ENCODE peak calls at places on chromosomes 12 and 14, in four cellular contexts. U is transverse colon, W is psoas muscle, Q is breast epithelium. E is an unnamed sample.

GRCh38 chr14:104353221-104353920 is 215.0 kb downstream of the KIF26A start:
- DNase-seq in Q (no peak), U (peak), W (peak), E (no peak)

GRCh38 chr12:67649165-67650126 is 901 bp downstream of the DYRK2 start:
- DNase-seq in W (peak), U (peak), Q (no peak), E (no peak)

GRCh38 chr12:109736552-109737108 is 23.0 kb downstream of the FAM222A start:
- DNase-seq in W (peak), U (no peak), Q (no peak), E (peak)

GRCh38 chr12:57781241-57781640 is 1.3 kb upstream of the TSFM start:
- DNase-seq in U (no peak), W (no peak), Q (no peak), E (no peak)

GRCh38 chr14:67411820-67412421 is at the start of gene PLEK2:
- DNase-seq in W (peak), Q (peak), U (peak), E (peak)

GRCh38 chr14:101819251-101819990 is 57.9 kb downstream of the PPP2R5C start:
- DNase-seq in Q (no peak), W (no peak), U (peak), E (no peak)

GRCh38 chr14:90815567-90815816 is 738 bp downstream of the TTC7B start:
- DNase-seq in W (no peak), Q (no peak), U (no peak), E (no peak)

GRCh38 chr14:72774894-72775620 is 118.8 kb downstream of the DPF3 start:
- DNase-seq in U (no peak), Q (no peak), W (no peak), E (no peak)

GRCh38 chr14:104285483-104285790 is 147.1 kb downstream of the KIF26A start:
- DNase-seq in U (no peak), W (no peak), Q (no peak), E (no peak)

GRCh38 chr14:63088865-63089264 is 43.6 kb upstream of the KCNH5 start:
- DNase-seq in W (no peak), Q (no peak), U (no peak), E (no peak)

GRCh38 chr14:68232643-68233055 is 413.1 kb downstream of the RAD51B start:
- DNase-seq in Q (no peak), W (no peak), U (peak), E (peak)

GRCh38 chr12:16189849-16190248 is 87.6 kb downstream of the SLC15A5 start:
- DNase-seq in W (no peak), Q (no peak), U (no peak), E (peak)

GRCh38 chr12:15719230-15719629 is 70.0 kb downstream of the EPS8 start:
- DNase-seq in Q (no peak), U (no peak), W (no peak), E (peak)

GRCh38 chr12:115542656-115543055 is 734.8 kb downstream of the MED13L start:
- DNase-seq in W (no peak), U (no peak), Q (peak), E (peak)

GRCh38 chr14:30889244-30889594 is 14.9 kb downstream of the COCH start:
- DNase-seq in Q (no peak), W (no peak), U (no peak), E (no peak)

GRCh38 chr12:59657266-59657665 is 61.4 kb downstream of the SLC16A7 start:
- DNase-seq in Q (no peak), U (no peak), W (no peak), E (peak)

GRCh38 chr12:263574-263973 is 938 bp upstream of the SLC6A13 start:
- DNase-seq in U (no peak), Q (no peak), W (no peak), E (peak)

GRCh38 chr12:112900298-112901145 is 6.2 kb upstream of the OAS1 start:
- DNase-seq in U (peak), W (no peak), Q (peak), E (peak)

GRCh38 chr14:104523546-104523935 is 56.0 kb upstream of the C14orf180 start:
- DNase-seq in W (no peak), U (no peak), Q (no peak), E (no peak)

GRCh38 chr12:126676426-126676825 is 1590.5 kb upstream of the TMEM132C start:
- DNase-seq in U (no peak), W (no peak), Q (no peak), E (no peak)

GRCh38 chr14:49992901-49993335 is 100.0 kb downstream of the ARF6 start:
- DNase-seq in Q (no peak), U (no peak), W (no peak), E (no peak)

GRCh38 chr14:86788229-86788628 is 1204.8 kb downstream of the GALC start:
- DNase-seq in Q (no peak), W (no peak), U (no peak), E (peak)

GRCh38 chr12:113232787-113233585 is 11.7 kb downstream of the TPCN1 start:
- DNase-seq in U (peak), W (peak), Q (no peak), E (no peak)

GRCh38 chr14:53152627-53152908 is 555 bp downstream of the DDHD1 start:
- DNase-seq in W (no peak), U (no peak), Q (no peak), E (no peak)

GRCh38 chr14:58942516-58942915 is 246.0 kb upstream of the DAAM1 start:
- DNase-seq in W (no peak), Q (no peak), U (no peak), E (peak)

GRCh38 chr12:123816896-123817537 is 54.9 kb downstream of the DNAH10 start:
- DNase-seq in U (no peak), Q (no peak), W (no peak), E (no peak)

GRCh38 chr12:4278582-4278939 is 5.0 kb downstream of the CCND2 start:
- DNase-seq in Q (no peak), U (peak), W (peak), E (no peak)

GRCh38 chr12:58873496-58873895 is 46.8 kb downstream of the LRIG3 start:
- DNase-seq in U (no peak), W (no peak), Q (no peak), E (no peak)

GRCh38 chr12:120091371-120092090 is 25.0 kb downstream of the RAB35 start:
- DNase-seq in U (no peak), W (peak), Q (no peak), E (no peak)

GRCh38 chr12:120093336-120093591 is 23.3 kb downstream of the RAB35 start:
- DNase-seq in W (no peak), Q (no peak), U (no peak), E (no peak)

GRCh38 chr12:120093592-120094355 is 22.8 kb downstream of the RAB35 start:
- DNase-seq in W (peak), Q (no peak), U (no peak), E (no peak)

GRCh38 chr12:120094485-120094884 is 22.1 kb downstream of the RAB35 start:
- DNase-seq in W (peak), Q (no peak), U (no peak), E (no peak)

GRCh38 chr12:120092531-120093335 is 23.8 kb downstream of the RAB35 start:
- DNase-seq in Q (no peak), U (no peak), W (peak), E (no peak)
- TF ChIP-seq CTCF in Q (no peak), U (no peak), W (no peak), E (no peak)

GRCh38 chr14:61712137-61712536 is 16.8 kb downstream of the HIF1A start:
- DNase-seq in Q (no peak), U (no peak), W (no peak), E (no peak)
- H3K4me3 ChIP-seq in Q (no peak), U (no peak), W (no peak), E (no peak)

GRCh38 chr12:77687346-77687745 is 143.3 kb upstream of the NAV3 start:
- DNase-seq in W (no peak), U (no peak), Q (no peak), E (no peak)

GRCh38 chr12:77685906-77686305 is 144.8 kb upstream of the NAV3 start:
- DNase-seq in W (no peak), Q (no peak), U (no peak), E (no peak)

GRCh38 chr12:77682488-77682887 is 148.2 kb upstream of the NAV3 start:
- DNase-seq in U (no peak), W (no peak), Q (no peak), E (no peak)

GRCh38 chr12:77686760-77687159 is 143.9 kb upstream of the NAV3 start:
- DNase-seq in Q (no peak), U (no peak), W (no peak), E (no peak)

GRCh38 chr12:77685112-77685511 is 145.6 kb upstream of the NAV3 start:
- DNase-seq in U (peak), W (peak), Q (peak), E (peak)
- TF ChIP-seq CTCF in U (peak), W (peak), Q (peak), E (peak)

DNA sequence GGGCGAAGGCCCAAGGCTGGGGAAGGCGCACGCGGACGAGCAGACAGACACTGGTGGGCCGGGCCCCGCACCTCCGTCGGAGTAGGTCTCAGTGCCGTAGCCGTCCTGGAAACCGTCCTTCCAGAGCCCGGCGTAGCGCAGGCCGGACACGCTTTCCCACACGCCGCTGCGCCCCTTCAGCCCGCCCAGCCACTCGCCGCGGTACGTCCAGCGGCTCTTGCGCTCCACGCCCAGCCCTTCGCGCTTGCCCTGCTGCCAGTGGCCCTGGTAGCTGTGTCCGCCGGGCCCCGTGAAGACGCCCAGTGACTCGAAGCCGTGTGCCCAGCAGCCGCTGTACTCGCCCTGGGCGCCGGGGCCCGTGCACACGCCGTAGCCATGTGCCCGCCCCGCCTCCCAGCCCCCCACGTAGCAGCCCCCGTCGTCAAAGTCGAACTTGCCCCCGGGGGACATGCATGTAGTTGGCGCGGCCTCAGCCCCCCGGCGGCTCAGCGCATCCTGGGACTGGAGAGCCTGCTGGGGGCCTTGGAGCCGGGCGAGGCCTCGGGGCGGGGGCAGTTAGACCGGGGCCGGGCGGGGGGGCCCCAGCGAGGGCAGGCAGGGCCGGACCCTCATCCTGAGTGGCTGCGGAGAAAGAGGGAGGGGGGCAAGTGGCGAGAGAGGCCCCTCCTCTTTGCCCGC is 1.4 kb downstream of the JPH4 start:
- DNase-seq in Q (no peak), U (no peak), W (no peak), E (no peak)
- H3K4me3 ChIP-seq in Q (peak), U (peak), W (peak), E (no peak)

GRCh38 chr12:69905801-69906200 is 80.8 kb downstream of the MYRFL start:
- DNase-seq in Q (no peak), U (no peak), W (no peak), E (no peak)
- TF ChIP-seq CTCF in Q (no peak), U (no peak), W (no peak), E (no peak)

GRCh38 chr14:20632831-20633771 is 8.4 kb downstream of the OR6S1 start:
- DNase-seq in W (no peak), Q (no peak), U (peak), E (peak)

GRCh38 chr14:20630340-20631022 is 11.0 kb downstream of the OR6S1 start:
- DNase-seq in U (peak), Q (no peak), W (no peak), E (peak)

GRCh38 chr14:20631821-20632389 is 9.6 kb downstream of the OR6S1 start:
- DNase-seq in U (peak), W (peak), Q (peak), E (peak)

GRCh38 chr14:20632448-20632830 is 9.1 kb downstream of the OR6S1 start:
- DNase-seq in U (no peak), Q (no peak), W (no peak), E (peak)

GRCh38 chr14:20631023-20631820 is 10.3 kb downstream of the OR6S1 start:
- DNase-seq in U (peak), Q (no peak), W (no peak), E (peak)
- H3K4me3 ChIP-seq in U (peak), Q (peak), W (peak), E (peak)

GRCh38 chr14:54815531-54815930 is 87.1 kb downstream of the GCH1 start:
- DNase-seq in W (no peak), Q (no peak), U (no peak), E (no peak)

GRCh38 chr14:54815016-54815415 is 87.6 kb downstream of the GCH1 start:
- DNase-seq in W (no peak), Q (no peak), U (no peak), E (no peak)

GRCh38 chr14:54812661-54813060 is 90.0 kb downstream of the GCH1 start:
- DNase-seq in U (no peak), Q (no peak), W (no peak), E (no peak)

GRCh38 chr14:54813081-54813480 is 89.5 kb downstream of the GCH1 start:
- DNase-seq in U (no peak), W (no peak), Q (no peak), E (peak)

GRCh38 chr14:54814076-54814475 is 88.5 kb downstream of the GCH1 start:
- DNase-seq in U (no peak), Q (no peak), W (no peak), E (no peak)
- TF ChIP-seq CTCF in U (no peak), Q (no peak), W (no peak), E (peak)

GRCh38 chr14:51092965-51093364 is 1.9 kb downstream of the TRIM9 start:
- DNase-seq in Q (no peak), W (no peak), U (no peak), E (no peak)
- H3K4me3 ChIP-seq in Q (no peak), W (peak), U (no peak), E (no peak)

E was measured in epithelial cell of esophagus.